ENCODE peak calls at places on chromosomes 13 and 19, in six cellular contexts. R, K, L, X, Y and J are unnamed samples.

GRCh38 chr13:100382787-100383186 is 205.8 kb downstream of the GGACT start:
- DNase-seq in Y (no peak), X (no peak), L (no peak), K (peak; percentile 51), R (no peak), J (no peak)

GRCh38 chr13:22173605-22174004 is 502.7 kb downstream of the FGF9 start:
- DNase-seq in L (no peak), R (no peak), K (peak; percentile 53), X (no peak), Y (no peak), J (no peak)

GRCh38 chr19:29810504-29810871 is 1.3 kb upstream of the CCNE1 start:
- DNase-seq in R (peak; percentile 25), K (peak; percentile 19), Y (no peak), X (no peak), L (no peak), J (no peak)

GRCh38 chr19:17235618-17236413 is 9.8 kb downstream of the OCEL1 start:
- DNase-seq in K (peak; percentile 39), L (no peak), X (no peak), Y (peak; percentile 70), R (peak; percentile 73), J (no peak)

GRCh38 chr13:107866007-107866665 is 349.2 kb downstream of the LIG4 start:
- DNase-seq in Y (peak; percentile 11), L (no peak), R (no peak), K (no peak), X (no peak), J (peak; percentile 5)

GRCh38 chr13:100530645-100531044 is 57.9 kb downstream of the GGACT start:
- DNase-seq in X (no peak), R (no peak), Y (no peak), L (peak; percentile 54), K (no peak), J (no peak)

GRCh38 chr13:32910530-32910929 is 105.7 kb upstream of the KL start:
- DNase-seq in X (peak; percentile 66), R (no peak), K (no peak), L (no peak), Y (no peak), J (no peak)

GRCh38 chr13:109272595-109273325 is 513.6 kb downstream of the IRS2 start:
- DNase-seq in X (no peak), L (no peak), Y (no peak), K (peak; percentile 34), R (no peak), J (no peak)

GRCh38 chr19:961866-962620 is 22.1 kb upstream of the WDR18 start:
- DNase-seq in K (no peak), Y (no peak), X (no peak), R (no peak), L (no peak), J (no peak)

GRCh38 chr19:2603320-2603719 is 99.2 kb downstream of the GNG7 start:
- DNase-seq in R (peak; percentile 52), L (peak; percentile 79), Y (no peak), X (no peak), K (no peak), J (no peak)

GRCh38 chr19:13150919-13151604 is 851 bp downstream of the IER2 start:
- DNase-seq in L (no peak), X (no peak), Y (peak; percentile 38), K (no peak), R (no peak), J (no peak)

GRCh38 chr13:44300895-44301638 is 72.6 kb upstream of the SERP2 start:
- DNase-seq in K (peak; percentile 84), L (no peak), Y (peak; percentile 65), R (peak; percentile 60), X (no peak), J (no peak)

GRCh38 chr13:79501538-79502232 is 20.7 kb downstream of the NDFIP2 start:
- DNase-seq in R (no peak), Y (no peak), K (peak; percentile 13), X (no peak), L (no peak), J (no peak)

GRCh38 chr19:18112989-18113478 is 15.5 kb downstream of the MAST3 start:
- DNase-seq in K (peak; percentile 70), X (no peak), R (peak; percentile 87), L (peak; percentile 83), Y (peak; percentile 83), J (peak; percentile 17)